ENCODE peak calls at places on chromosome 1, in ten cellular contexts. G is BE2C; Y is NCI-H1105; I is T-cell; L is A549; A is ELR; M is NB4; R is activated T-helper 1 cell treated with anti-CD3 and anti-CD28 coated beads, Interleukin-2, amount 50 U/mL, for 16 hours; V is NCI-H82; P is activated CD8-positive, alpha-beta T cell treated with anti-CD3 and anti-CD28 coated beads, Interleukin-2, amount 10 ng/mL, durations not matched to agents 7 days and 5 days. U is an unnamed sample.

GRCh38 chr1:17554966-17555365 is 15.5 kb downstream of the ARHGEF10L start:
- DNase-seq in G (no peak), Y (no peak), I (no peak), L (no peak), A (no peak), M (no peak), R (no peak), V (no peak), P (no peak), U (no peak)

GRCh38 chr1:53888716-53889115 is 881 bp downstream of the YIPF1 start:
- DNase-seq in G (no peak), Y (no peak), I (no peak), L (no peak), A (no peak), M (no peak), R (no peak), V (no peak), P (no peak), U (no peak)

GRCh38 chr1:78833491-78833890 is 173.0 kb downstream of the ADGRL4 start:
- DNase-seq in G (no peak), Y (no peak), I (no peak), L (no peak), A (peak; percentile 90), M (no peak), R (no peak), V (no peak), P (no peak), U (peak; percentile 85)

GRCh38 chr1:198915327-198916231 is 276.7 kb downstream of the PTPRC start:
- DNase-seq in G (no peak), Y (no peak), I (no peak), L (no peak), A (peak; percentile 64), M (no peak), R (no peak), V (no peak), P (no peak), U (no peak)

GRCh38 chr1:64243757-64244080 is 40.3 kb downstream of the UBE2U start:
- DNase-seq in G (peak; percentile 19), Y (no peak), I (no peak), L (no peak), A (no peak), M (no peak), R (no peak), V (peak; percentile 40), P (no peak), U (no peak)

GRCh38 chr1:84122780-84123382 is 21.2 kb upstream of the PRKACB start:
- DNase-seq in G (peak; percentile 53), Y (peak; percentile 27), I (peak; percentile 58), L (peak; percentile 7), A (peak; percentile 77), M (peak; percentile 47), R (no peak), V (peak; percentile 68), P (peak; percentile 73), U (peak; percentile 45)

GRCh38 chr1:188055921-188056505 is 1227.3 kb downstream of the PLA2G4A start:
- DNase-seq in G (no peak), Y (no peak), I (no peak), L (no peak), A (no peak), M (no peak), R (no peak), V (no peak), P (no peak), U (no peak)

GRCh38 chr1:53498555-53499142 is 39.5 kb downstream of the DMRTB1 start:
- DNase-seq in G (no peak), Y (no peak), I (no peak), L (no peak), A (peak; percentile 37), M (peak; percentile 22), R (no peak), V (no peak), P (no peak), U (peak; percentile 54)

GRCh38 chr1:44000266-44000665 is 8.9 kb downstream of the CCDC24 start:
- DNase-seq in G (no peak), Y (no peak), I (no peak), L (no peak), A (no peak), M (no peak), R (no peak), V (no peak), P (no peak), U (no peak)

GRCh38 chr1:88736633-88737248 is 52.7 kb downstream of the PKN2 start:
- DNase-seq in G (peak; percentile 24), Y (no peak), I (no peak), L (peak; percentile 4), A (peak; percentile 67), M (peak; percentile 58), R (no peak), V (peak; percentile 39), P (peak; percentile 44), U (peak; percentile 33)

GRCh38 chr1:168112673-168113305 is 23.9 kb downstream of the GPR161 start:
- DNase-seq in G (peak; percentile 70), Y (peak; percentile 87), I (no peak), L (no peak), A (peak; percentile 68), M (peak; percentile 29), R (no peak), V (peak; percentile 42), P (no peak), U (peak; percentile 19)

GRCh38 chr1:248783367-248783766 is 27.8 kb upstream of the LYPD8 start:
- DNase-seq in G (no peak), Y (no peak), I (no peak), L (no peak), A (no peak), M (no peak), R (no peak), V (no peak), P (no peak), U (no peak)

GRCh38 chr1:18373882-18374493 is 106.7 kb upstream of the KLHDC7A start:
- DNase-seq in G (peak; percentile 43), Y (peak; percentile 14), I (no peak), L (peak; percentile 5), A (no peak), M (peak; percentile 11), R (no peak), V (peak; percentile 80), P (peak; percentile 25), U (no peak)

GRCh38 chr1:59699227-59699847 is 115.4 kb upstream of the HOOK1 start:
- DNase-seq in G (no peak), Y (peak; percentile 36), I (peak; percentile 11), L (peak; percentile 30), A (peak; percentile 63), M (peak; percentile 75), R (no peak), V (peak; percentile 68), P (peak; percentile 37), U (peak; percentile 31)

GRCh38 chr1:232033285-232033684 is 406.7 kb downstream of the DISC1 start:
- DNase-seq in G (peak; percentile 21), Y (no peak), I (no peak), L (no peak), A (no peak), M (no peak), R (no peak), V (peak; percentile 63), P (no peak), U (no peak)

GRCh38 chr1:75811211-75811981 is 14.7 kb downstream of the MSH4 start:
- DNase-seq in G (no peak), Y (no peak), I (no peak), L (no peak), A (peak; percentile 86), M (no peak), R (no peak), V (no peak), P (no peak), U (no peak)

GRCh38 chr1:234150892-234151291 is 222.4 kb upstream of the COA6 start:
- DNase-seq in G (no peak), Y (no peak), I (no peak), L (no peak), A (no peak), M (no peak), R (no peak), V (no peak), P (no peak), U (no peak)

GRCh38 chr1:157137051-157137772 is 983 bp downstream of the ETV3 start:
- DNase-seq in G (no peak), Y (no peak), I (peak; percentile 10), L (peak; percentile 31), A (peak; percentile 48), M (peak; percentile 56), R (no peak), V (peak; percentile 74), P (peak; percentile 35), U (peak; percentile 25)

GRCh38 chr1:204660509-204660908 is 25.0 kb downstream of the LRRN2 start:
- DNase-seq in G (no peak), Y (no peak), I (no peak), L (no peak), A (no peak), M (no peak), R (no peak), V (no peak), P (no peak), U (peak; percentile 15)

GRCh38 chr1:201739492-201740085 is 89.4 kb upstream of the IPO9 start:
- DNase-seq in G (no peak), Y (peak; percentile 93), I (peak; percentile 48), L (no peak), A (no peak), M (peak; percentile 28), R (peak; percentile 12), V (peak; percentile 75), P (peak; percentile 45), U (no peak)

GRCh38 chr1:115325876-115326275 is 12.2 kb downstream of the NGF start:
- DNase-seq in G (no peak), Y (no peak), I (no peak), L (no peak), A (peak; percentile 81), M (no peak), R (no peak), V (no peak), P (no peak), U (no peak)

GRCh38 chr1:147083919-147084272 is 88.4 kb downstream of the PRKAB2 start:
- DNase-seq in G (no peak), Y (no peak), I (no peak), L (no peak), A (no peak), M (no peak), R (no peak), V (no peak), P (no peak), U (no peak)

GRCh38 chr1:196877964-196878363 is 9.9 kb upstream of the CFHR4 start:
- DNase-seq in G (peak; percentile 16), Y (no peak), I (no peak), L (peak; percentile 3), A (no peak), M (no peak), R (no peak), V (peak; percentile 40), P (no peak), U (peak; percentile 4)

GRCh38 chr1:210600421-210601195 is 271.9 kb downstream of the HHAT start:
- DNase-seq in G (no peak), Y (no peak), I (no peak), L (no peak), A (peak; percentile 18), M (no peak), R (no peak), V (no peak), P (no peak), U (no peak)

GRCh38 chr1:181517181-181517875 is 34.0 kb downstream of the CACNA1E start:
- DNase-seq in G (no peak), Y (no peak), I (no peak), L (no peak), A (no peak), M (no peak), R (no peak), V (no peak), P (no peak), U (no peak)

GRCh38 chr1:97827887-97828286 is 92.9 kb downstream of the DPYD start:
- DNase-seq in G (no peak), Y (no peak), I (no peak), L (no peak), A (no peak), M (peak; percentile 14), R (no peak), V (peak; percentile 32), P (no peak), U (no peak)

GRCh38 chr1:5815716-5816115 is 176.5 kb downstream of the NPHP4 start:
- DNase-seq in G (no peak), Y (no peak), I (no peak), L (no peak), A (no peak), M (no peak), R (no peak), V (no peak), P (no peak), U (no peak)

GRCh38 chr1:27395441-27396195 is 3.2 kb downstream of the GPR3 start:
- DNase-seq in G (peak; percentile 51), Y (peak; percentile 63), I (peak; percentile 82), L (peak; percentile 55), A (peak; percentile 69), M (peak; percentile 79), R (peak; percentile 68), V (peak; percentile 84), P (peak; percentile 87), U (peak; percentile 46)